ENCODE peak calls at places on chromosomes 5 and 9, in four cellular contexts. D is K562, B is SK-N-SH, C is HCT116. U is an unnamed sample.

GRCh38 chr9:136399176-136400037 is 563 bp downstream of the SNAPC4 start:
- DNase-seq in D (no peak), B (peak; percentile 61), C (no peak), U (peak; percentile 39)

GRCh38 chr9:74824654-74825053 is 63.1 kb downstream of the TRPM6 start:
- DNase-seq in D (no peak), B (no peak), C (no peak), U (no peak)

GRCh38 chr9:10252174-10252573 is 360.6 kb downstream of the PTPRD start:
- DNase-seq in D (no peak), B (no peak), C (no peak), U (no peak)

GRCh38 chr5:179170606-179171005 is 110.4 kb downstream of the ZNF354C start:
- DNase-seq in D (no peak), B (no peak), C (no peak), U (no peak)

GRCh38 chr5:1101991-1102713 is 9.7 kb downstream of the SLC12A7 start:
- DNase-seq in D (peak; percentile 64), B (no peak), C (no peak), U (no peak)

GRCh38 chr5:151451626-151452520 is 4.5 kb downstream of the SLC36A1 start:
- DNase-seq in D (peak; percentile 29), B (no peak), C (no peak), U (no peak)

GRCh38 chr5:104540448-104540847 is 977.9 kb upstream of the NUDT12 start:
- DNase-seq in D (no peak), B (no peak), C (peak; percentile 40), U (peak; percentile 83)

GRCh38 chr5:9198399-9198798 is 347.5 kb downstream of the SEMA5A start:
- DNase-seq in D (no peak), B (no peak), C (no peak), U (no peak)

GRCh38 chr5:133317558-133317957 is 265.7 kb downstream of the HSPA4 start:
- DNase-seq in D (peak; percentile 16), B (no peak), C (no peak), U (no peak)

GRCh38 chr5:133314086-133314485 is 262.3 kb downstream of the HSPA4 start:
- DNase-seq in D (no peak), B (no peak), C (no peak), U (no peak)

GRCh38 chr5:133319244-133319643 is 267.4 kb downstream of the HSPA4 start:
- DNase-seq in D (no peak), B (no peak), C (no peak), U (no peak)

GRCh38 chr5:133319905-133320520 is 268.2 kb downstream of the HSPA4 start:
- DNase-seq in D (no peak), B (no peak), C (peak; percentile 15), U (no peak)

GRCh38 chr5:133316346-133317343 is 264.8 kb downstream of the HSPA4 start:
- DNase-seq in D (no peak), B (no peak), C (peak; percentile 34), U (peak; percentile 38)
- TF ChIP-seq JUND in D (no peak), B (no peak), C (no peak), U (no peak)

GRCh38 chr5:157290981-157291711 is 25.2 kb downstream of the CYFIP2 start:
- DNase-seq in D (no peak), B (no peak), C (no peak), U (peak; percentile 83)
- TF ChIP-seq JUND in D (no peak), B (no peak), C (no peak), U (no peak)

GRCh38 chr9:111282940-111283339 is 47.1 kb downstream of the OR2K2 start:
- DNase-seq in D (no peak), B (no peak), C (no peak), U (no peak)

GRCh38 chr9:111284703-111285102 is 45.3 kb downstream of the OR2K2 start:
- DNase-seq in D (no peak), B (no peak), C (no peak), U (no peak)

GRCh38 chr9:111287127-111287526 is 42.9 kb downstream of the OR2K2 start:
- DNase-seq in D (no peak), B (no peak), C (peak; percentile 7), U (no peak)
- TF ChIP-seq JUND in D (no peak), B (peak; percentile 28), C (peak; percentile 27), U (no peak)

GRCh38 chr5:143610946-143611345 is 201.0 kb upstream of the HMHB1 start:
- DNase-seq in D (no peak), B (no peak), C (no peak), U (no peak)
- TF ChIP-seq JUND in D (no peak), B (no peak), C (no peak), U (no peak)

DNA sequence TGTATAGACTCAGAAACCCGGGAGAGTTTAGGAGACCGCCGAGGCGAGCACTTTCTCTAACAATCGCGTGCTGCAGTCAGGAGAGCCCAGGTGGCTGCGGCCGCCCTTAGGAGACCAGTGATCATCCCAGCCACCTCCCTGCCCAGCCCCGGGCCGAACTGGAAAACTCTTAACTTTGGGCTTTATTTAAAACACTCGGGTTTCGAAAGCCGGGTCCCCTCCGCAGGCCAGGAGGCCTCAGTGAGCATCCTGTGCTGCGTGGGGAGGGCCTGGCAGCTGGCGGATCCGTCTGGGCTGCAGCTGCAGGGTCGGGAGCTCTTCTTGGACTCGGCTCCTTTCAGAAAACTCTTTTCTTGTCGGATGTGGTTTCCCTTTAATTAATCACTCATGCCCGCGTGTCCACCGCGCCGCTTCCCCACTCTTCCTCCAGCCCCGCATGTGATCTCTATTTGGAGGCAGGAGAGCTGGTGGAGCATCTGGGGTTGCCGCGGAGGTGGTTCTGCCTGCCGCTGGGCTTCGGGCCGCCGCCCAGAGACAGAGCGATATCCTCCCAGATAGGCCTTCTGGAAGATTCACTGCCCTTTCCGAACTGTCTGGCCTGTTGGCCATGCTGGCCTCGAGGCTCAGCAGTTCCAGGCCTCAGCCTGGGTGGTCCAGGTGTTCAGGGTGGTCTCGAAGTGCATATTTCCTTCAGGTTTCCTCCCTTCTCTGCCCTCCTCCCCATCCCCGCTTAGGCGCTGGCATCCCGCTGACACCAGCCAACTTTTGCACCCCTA is 59.5 kb downstream of the TMEM174 start:
- DNase-seq in D (no peak), B (peak; percentile 44), C (no peak), U (no peak)
- TF ChIP-seq JUND in D (no peak), B (no peak), C (no peak), U (no peak)